ENCODE peak calls at places on chromosome 12, in four cellular contexts. R is PC-3, B is astrocyte, F is fibroblast of lung. N is an unnamed sample.

GRCh38 chr12:42790761-42791151 is 201.2 kb upstream of the PRICKLE1 start:
- DNase-seq in R (peak), B (peak), F (peak), N (peak)

GRCh38 chr12:106428379-106428778 is 70.8 kb downstream of the POLR3B start:
- DNase-seq in R (no peak), B (peak), F (peak), N (no peak)

GRCh38 chr12:31737763-31738162 is 8.9 kb upstream of the AMN1 start:
- DNase-seq in R (no peak), B (no peak), F (no peak), N (no peak)

GRCh38 chr12:99147150-99147549 is 500.4 kb upstream of the GARIN6 start:
- DNase-seq in R (no peak), B (no peak), F (no peak), N (no peak)

GRCh38 chr12:116984098-116984497 is 73.3 kb downstream of the FBXW8 start:
- DNase-seq in R (no peak), B (no peak), F (no peak), N (no peak)

GRCh38 chr12:68675098-68675842 is 11.5 kb upstream of the NUP107 start:
- DNase-seq in R (no peak), B (peak), F (peak), N (no peak)

GRCh38 chr12:51335931-51336330 is 10.5 kb downstream of the CELA1 start:
- DNase-seq in R (no peak), B (no peak), F (no peak), N (no peak)

GRCh38 chr12:29223936-29224921 is 75.2 kb downstream of the FAR2 start:
- DNase-seq in R (peak), B (peak), F (peak), N (no peak)

GRCh38 chr12:27013606-27014084 is 539 bp downstream of the TM7SF3 start:
- DNase-seq in R (peak), B (peak), F (peak), N (peak)

GRCh38 chr12:120649442-120650248 is 9.2 kb downstream of the CABP1 start:
- DNase-seq in R (no peak), B (no peak), F (no peak), N (peak)
- TF ChIP-seq EZH2 in R (no peak), B (no peak), F (peak), N (no peak)

GRCh38 chr12:70485704-70486103 is 119.6 kb downstream of the KCNMB4 start:
- DNase-seq in R (no peak), B (no peak), F (no peak), N (no peak)

GRCh38 chr12:70482764-70483163 is 116.7 kb downstream of the KCNMB4 start:
- DNase-seq in R (no peak), B (no peak), F (no peak), N (no peak)

GRCh38 chr12:70484464-70484863 is 118.4 kb downstream of the KCNMB4 start:
- DNase-seq in R (no peak), B (no peak), F (no peak), N (no peak)

GRCh38 chr12:70486588-70486987 is 120.5 kb downstream of the KCNMB4 start:
- DNase-seq in R (no peak), B (peak), F (peak), N (no peak)

GRCh38 chr12:70487440-70487839 is 121.3 kb downstream of the KCNMB4 start:
- DNase-seq in R (no peak), B (peak), F (peak), N (no peak)
- H3K27ac ChIP-seq in R (no peak), B (no peak), F (no peak), N (no peak)

GRCh38 chr12:94649349-94650142 is 811 bp downstream of the TMCC3 start:
- DNase-seq in R (peak), B (peak), F (peak), N (peak)
- TF ChIP-seq EZH2 in R (no peak), B (peak), F (no peak), N (no peak)

GRCh38 chr12:118742426-118742825 is 238.9 kb upstream of the SRRM4 start:
- DNase-seq in R (no peak), B (no peak), F (no peak), N (no peak)

GRCh38 chr12:118746960-118747359 is 234.4 kb upstream of the SRRM4 start:
- DNase-seq in R (no peak), B (no peak), F (no peak), N (no peak)

GRCh38 chr12:118746176-118746575 is 235.2 kb upstream of the SRRM4 start:
- DNase-seq in R (no peak), B (no peak), F (no peak), N (no peak)

GRCh38 chr12:118741196-118741595 is 240.1 kb upstream of the SRRM4 start:
- DNase-seq in R (no peak), B (no peak), F (no peak), N (no peak)

DNA sequence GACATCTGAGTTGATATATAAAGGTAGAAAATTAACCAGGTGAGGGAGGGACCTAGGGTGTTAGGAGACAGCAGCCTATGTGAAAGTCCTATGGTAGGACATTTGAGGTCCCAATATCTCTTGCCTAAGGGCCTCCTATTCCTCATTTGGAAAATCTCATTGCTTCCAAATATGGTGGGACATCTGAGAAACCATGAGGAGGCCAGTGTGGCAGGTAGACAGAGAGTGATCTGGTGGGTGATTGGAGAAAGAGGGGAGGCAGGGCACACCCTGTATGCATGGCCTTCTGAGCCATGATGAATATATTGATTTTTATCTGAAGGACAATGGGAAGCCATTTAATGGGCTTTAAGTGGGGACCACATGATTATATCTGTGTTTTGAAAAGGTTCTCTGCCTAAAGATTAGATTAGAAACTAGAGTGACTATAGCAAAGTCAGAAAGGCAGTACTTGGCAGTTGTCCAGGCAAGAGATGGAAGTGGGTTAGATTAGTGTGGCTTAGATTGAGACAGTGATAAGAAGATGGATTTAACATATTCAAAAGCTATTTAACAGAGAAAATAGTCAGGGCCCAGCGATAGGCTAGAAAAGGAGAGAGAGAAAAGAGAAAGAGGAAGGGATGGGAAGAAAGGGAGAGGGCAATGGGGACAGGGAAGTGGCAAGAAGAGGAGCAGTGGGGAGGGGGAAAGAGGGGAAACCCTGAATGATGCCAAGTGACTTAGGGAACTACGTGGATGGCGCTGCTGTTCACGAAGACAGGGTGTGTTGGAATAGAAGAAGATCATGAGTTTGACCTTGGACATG is 237.2 kb upstream of the SRRM4 start:
- DNase-seq in R (no peak), B (no peak), F (no peak), N (no peak)
- H3K27ac ChIP-seq in R (no peak), B (no peak), F (no peak), N (no peak)